ENCODE peak calls at places on chromosomes 7 and 10, in seven cellular contexts. One of them, this sample, is unnamed.

GRCh38 chr7:137880432-137880831 is 33.7 kb upstream of the DGKI start:
- DNase-seq in HCT116: no peak
- DNase-seq in suprapubic skin: no peak
- DNase-seq in GM23338: no peak
- DNase-seq in GM12892: no peak
- DNase-seq in K562: no peak
- DNase-seq in spleen: no peak
- DNase-seq in this sample: no peak

GRCh38 chr7:100893318-100893895 is 2.3 kb downstream of the ACHE start:
- DNase-seq in spleen: peak; percentile 76
- DNase-seq in suprapubic skin: no peak
- DNase-seq in GM23338: no peak
- DNase-seq in GM12892: no peak
- DNase-seq in K562: no peak
- DNase-seq in HCT116: no peak
- DNase-seq in this sample: no peak

GRCh38 chr7:23654508-23654907 is 25.5 kb upstream of the FAM221A start:
- DNase-seq in suprapubic skin: no peak
- DNase-seq in GM12892: no peak
- DNase-seq in K562: peak; percentile 16
- DNase-seq in GM23338: peak; percentile 81
- DNase-seq in spleen: no peak
- DNase-seq in HCT116: peak; percentile 43
- DNase-seq in this sample: peak; percentile 23

GRCh38 chr7:32472015-32472414 is 18.2 kb downstream of the LSM5 start:
- DNase-seq in HCT116: no peak
- DNase-seq in spleen: no peak
- DNase-seq in suprapubic skin: no peak
- DNase-seq in K562: no peak
- DNase-seq in GM12892: no peak
- DNase-seq in GM23338: no peak
- DNase-seq in this sample: no peak

GRCh38 chr10:131811239-131812011 is 89.4 kb upstream of the PPP2R2D start:
- DNase-seq in GM23338: no peak
- DNase-seq in HCT116: no peak
- DNase-seq in GM12892: no peak
- DNase-seq in suprapubic skin: peak; percentile 59
- DNase-seq in spleen: no peak
- DNase-seq in K562: no peak
- DNase-seq in this sample: no peak

GRCh38 chr10:13270877-13271551 is 28.9 kb downstream of the PHYH start:
- DNase-seq in GM23338: no peak
- DNase-seq in K562: peak; percentile 22
- DNase-seq in spleen: no peak
- DNase-seq in GM12892: no peak
- DNase-seq in suprapubic skin: no peak
- DNase-seq in HCT116: peak; percentile 19
- DNase-seq in this sample: no peak

GRCh38 chr10:8282340-8282739 is 227.9 kb downstream of the GATA3 start:
- DNase-seq in K562: no peak
- DNase-seq in spleen: no peak
- DNase-seq in suprapubic skin: no peak
- DNase-seq in GM12892: no peak
- DNase-seq in HCT116: no peak
- DNase-seq in GM23338: no peak
- DNase-seq in this sample: no peak

GRCh38 chr10:81348003-81348402 is 527.0 kb upstream of the NRG3 start:
- DNase-seq in HCT116: no peak
- DNase-seq in spleen: no peak
- DNase-seq in suprapubic skin: no peak
- DNase-seq in GM23338: no peak
- DNase-seq in K562: no peak
- DNase-seq in GM12892: no peak
- DNase-seq in this sample: no peak

GRCh38 chr7:31853380-31853779 is 166.4 kb downstream of the PPP1R17 start:
- DNase-seq in GM12892: no peak
- DNase-seq in GM23338: no peak
- DNase-seq in HCT116: no peak
- DNase-seq in K562: no peak
- DNase-seq in suprapubic skin: no peak
- DNase-seq in spleen: no peak
- DNase-seq in this sample: no peak

GRCh38 chr10:26359670-26360069 is 78.5 kb upstream of the APBB1IP start:
- DNase-seq in HCT116: no peak
- DNase-seq in GM23338: no peak
- DNase-seq in spleen: no peak
- DNase-seq in GM12892: no peak
- DNase-seq in suprapubic skin: no peak
- DNase-seq in K562: no peak
- DNase-seq in this sample: no peak

GRCh38 chr7:24842029-24842428 is 84.8 kb upstream of the GSDME start:
- DNase-seq in GM23338: no peak
- DNase-seq in spleen: no peak
- DNase-seq in suprapubic skin: no peak
- DNase-seq in GM12892: no peak
- DNase-seq in K562: no peak
- DNase-seq in HCT116: no peak
- DNase-seq in this sample: no peak

GRCh38 chr10:113922787-113923570 is 68.5 kb downstream of the NHLRC2 start:
- DNase-seq in GM23338: peak; percentile 57
- DNase-seq in HCT116: no peak
- DNase-seq in GM12892: no peak
- DNase-seq in spleen: no peak
- DNase-seq in K562: no peak
- DNase-seq in suprapubic skin: no peak
- DNase-seq in this sample: no peak

GRCh38 chr7:150323682-150324365 is 479 bp upstream of the ACTR3C start:
- DNase-seq in K562: peak; percentile 45
- DNase-seq in GM12892: no peak
- DNase-seq in suprapubic skin: no peak
- DNase-seq in HCT116: no peak
- DNase-seq in GM23338: no peak
- DNase-seq in spleen: no peak
- DNase-seq in this sample: no peak

GRCh38 chr10:76202777-76203176 is 771.4 kb downstream of the LRMDA start:
- DNase-seq in K562: no peak
- DNase-seq in spleen: no peak
- DNase-seq in GM23338: no peak
- DNase-seq in GM12892: no peak
- DNase-seq in HCT116: no peak
- DNase-seq in suprapubic skin: no peak
- DNase-seq in this sample: no peak

GRCh38 chr10:33155720-33156638 is 178.5 kb downstream of the NRP1 start:
- DNase-seq in spleen: no peak
- DNase-seq in K562: peak; percentile 15
- DNase-seq in HCT116: no peak
- DNase-seq in GM23338: peak; percentile 71
- DNase-seq in suprapubic skin: no peak
- DNase-seq in GM12892: peak; percentile 18
- DNase-seq in this sample: no peak

GRCh38 chr10:30737931-30738391 is 108.4 kb upstream of the LYZL2 start:
- DNase-seq in spleen: no peak
- DNase-seq in HCT116: no peak
- DNase-seq in GM12892: no peak
- DNase-seq in GM23338: no peak
- DNase-seq in K562: no peak
- DNase-seq in suprapubic skin: peak; percentile 59
- DNase-seq in this sample: no peak

GRCh38 chr10:130558778-130559177 is 422.6 kb downstream of the GLRX3 start:
- DNase-seq in spleen: no peak
- DNase-seq in suprapubic skin: no peak
- DNase-seq in GM23338: no peak
- DNase-seq in K562: no peak
- DNase-seq in HCT116: no peak
- DNase-seq in GM12892: no peak
- DNase-seq in this sample: no peak

GRCh38 chr7:16727736-16728135 is 25.8 kb upstream of the TSPAN13 start:
- DNase-seq in HCT116: no peak
- DNase-seq in GM23338: no peak
- DNase-seq in suprapubic skin: no peak
- DNase-seq in spleen: no peak
- DNase-seq in K562: no peak
- DNase-seq in GM12892: no peak
- DNase-seq in this sample: no peak
- TF ChIP-seq POLR2AphosphoS5 in HCT116: no peak
- TF ChIP-seq POLR2AphosphoS5 in GM23338: no peak
- TF ChIP-seq POLR2AphosphoS5 in suprapubic skin: no peak
- TF ChIP-seq POLR2AphosphoS5 in spleen: no peak
- TF ChIP-seq POLR2AphosphoS5 in K562: no peak
- TF ChIP-seq POLR2AphosphoS5 in GM12892: no peak
- TF ChIP-seq POLR2AphosphoS5 in this sample: no peak

DNA sequence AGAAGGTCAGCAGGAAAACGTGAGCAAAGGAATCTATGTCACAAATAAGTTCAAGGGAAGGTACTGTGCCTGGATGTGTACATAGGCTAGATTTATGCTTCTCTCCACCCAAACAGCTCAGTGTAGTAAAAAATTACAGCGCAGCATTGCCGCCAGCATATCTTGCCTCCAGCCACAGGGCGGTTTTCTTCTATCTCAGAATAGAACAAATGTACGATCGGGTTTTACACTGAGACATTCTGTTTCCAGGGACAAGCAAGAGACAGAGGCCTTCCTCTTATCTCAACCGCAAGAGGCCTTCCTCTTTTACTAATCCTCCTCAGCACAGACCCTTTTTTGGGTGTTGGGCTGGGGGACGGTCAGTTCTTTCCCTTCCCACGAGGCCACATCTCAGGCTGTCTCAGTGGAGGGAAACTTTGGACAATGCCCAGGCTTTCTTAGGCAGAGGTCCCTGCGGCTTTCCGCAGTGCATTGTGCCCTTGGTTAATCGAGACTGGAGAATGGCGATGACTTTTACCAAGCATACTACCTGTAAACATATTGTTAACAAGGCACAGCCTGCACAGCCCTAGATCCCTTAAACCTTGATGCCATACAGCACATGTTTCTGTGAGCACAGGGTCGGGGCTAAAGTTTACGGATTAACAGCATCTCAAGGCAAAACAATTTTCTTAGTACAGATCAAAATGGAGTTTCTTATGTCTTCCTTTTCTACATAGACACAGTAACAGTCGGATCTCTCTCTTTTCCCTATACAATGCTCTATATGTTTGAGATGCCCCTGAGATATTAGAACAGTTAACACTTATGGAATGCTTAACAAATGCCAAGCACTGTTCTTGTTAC is 11.6 kb upstream of the ABHD11 start:
- DNase-seq in K562: no peak
- DNase-seq in GM23338: no peak
- DNase-seq in HCT116: no peak
- DNase-seq in spleen: no peak
- DNase-seq in GM12892: no peak
- DNase-seq in suprapubic skin: no peak
- DNase-seq in this sample: peak; percentile 71
- TF ChIP-seq POLR2AphosphoS5 in K562: no peak
- TF ChIP-seq POLR2AphosphoS5 in GM23338: no peak
- TF ChIP-seq POLR2AphosphoS5 in HCT116: no peak
- TF ChIP-seq POLR2AphosphoS5 in spleen: no peak
- TF ChIP-seq POLR2AphosphoS5 in GM12892: no peak
- TF ChIP-seq POLR2AphosphoS5 in suprapubic skin: no peak
- TF ChIP-seq POLR2AphosphoS5 in this sample: peak; percentile 75

GRCh38 chr10:52597189-52597863 is 175.3 kb downstream of the MBL2 start:
- DNase-seq in GM23338: no peak
- DNase-seq in suprapubic skin: no peak
- DNase-seq in GM12892: no peak
- DNase-seq in K562: no peak
- DNase-seq in spleen: no peak
- DNase-seq in HCT116: no peak
- DNase-seq in this sample: no peak

GRCh38 chr10:52598936-52599335 is 173.6 kb downstream of the MBL2 start:
- DNase-seq in GM23338: no peak
- DNase-seq in K562: no peak
- DNase-seq in GM12892: no peak
- DNase-seq in spleen: no peak
- DNase-seq in suprapubic skin: no peak
- DNase-seq in HCT116: no peak
- DNase-seq in this sample: no peak

GRCh38 chr10:52599586-52600200 is 172.9 kb downstream of the MBL2 start:
- DNase-seq in GM12892: no peak
- DNase-seq in K562: no peak
- DNase-seq in suprapubic skin: no peak
- DNase-seq in GM23338: no peak
- DNase-seq in HCT116: no peak
- DNase-seq in spleen: no peak
- DNase-seq in this sample: no peak
- TF ChIP-seq POLR2AphosphoS5 in GM12892: no peak
- TF ChIP-seq POLR2AphosphoS5 in K562: no peak
- TF ChIP-seq POLR2AphosphoS5 in suprapubic skin: no peak
- TF ChIP-seq POLR2AphosphoS5 in GM23338: no peak
- TF ChIP-seq POLR2AphosphoS5 in HCT116: no peak
- TF ChIP-seq POLR2AphosphoS5 in spleen: no peak
- TF ChIP-seq POLR2AphosphoS5 in this sample: no peak

GRCh38 chr7:20329389-20330175 is 1.1 kb upstream of the ITGB8 start:
- DNase-seq in K562: peak; percentile 30
- DNase-seq in GM12892: peak; percentile 18
- DNase-seq in suprapubic skin: no peak
- DNase-seq in HCT116: peak; percentile 83
- DNase-seq in spleen: peak; percentile 74
- DNase-seq in GM23338: peak; percentile 90
- DNase-seq in this sample: peak; percentile 72

GRCh38 chr7:20331231-20331880 is 656 bp downstream of the ITGB8 start:
- DNase-seq in K562: no peak
- DNase-seq in spleen: peak; percentile 87
- DNase-seq in HCT116: no peak
- DNase-seq in suprapubic skin: peak; percentile 83
- DNase-seq in GM23338: peak; percentile 83
- DNase-seq in GM12892: peak; percentile 34
- DNase-seq in this sample: peak; percentile 39

GRCh38 chr7:20328692-20329091 is 2.0 kb upstream of the ITGB8 start:
- DNase-seq in K562: no peak
- DNase-seq in spleen: no peak
- DNase-seq in GM23338: no peak
- DNase-seq in GM12892: no peak
- DNase-seq in HCT116: no peak
- DNase-seq in suprapubic skin: no peak
- DNase-seq in this sample: no peak

GRCh38 chr7:20330797-20331230 is at the start of gene ITGB8:
- DNase-seq in GM12892: peak; percentile 23
- DNase-seq in suprapubic skin: peak; percentile 81
- DNase-seq in HCT116: no peak
- DNase-seq in spleen: peak; percentile 82
- DNase-seq in GM23338: no peak
- DNase-seq in K562: no peak
- DNase-seq in this sample: peak; percentile 63

DNA sequence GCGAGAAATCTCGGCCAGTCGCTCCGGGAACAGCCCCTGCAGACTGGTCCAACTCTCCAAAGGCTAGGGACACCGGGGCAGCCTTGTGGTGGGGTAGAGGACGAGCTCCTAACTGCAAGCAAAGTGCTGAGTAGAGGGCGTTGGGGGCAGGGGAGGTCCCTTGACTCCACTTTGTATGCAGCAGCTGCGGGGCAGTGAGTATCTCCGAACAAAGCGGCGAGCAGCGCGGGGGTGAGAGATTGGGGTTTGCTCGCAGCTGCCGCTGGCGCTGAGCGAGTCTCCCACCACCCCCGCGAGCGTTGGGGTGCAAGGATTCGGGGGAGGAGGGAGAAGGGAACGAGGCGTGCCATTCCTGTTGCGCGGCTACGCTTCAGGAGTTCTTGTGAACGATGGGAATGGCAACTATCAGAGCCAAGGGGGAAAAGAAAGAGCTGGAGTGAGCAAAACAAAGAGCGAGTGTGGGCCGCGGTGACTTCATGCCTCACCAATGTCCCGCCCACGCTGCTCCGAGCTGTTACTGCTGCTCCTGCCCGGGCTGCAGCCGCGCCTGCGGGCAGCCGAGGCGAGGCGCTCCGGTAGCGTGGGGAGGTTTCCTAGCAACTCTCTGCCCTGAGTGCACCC is 414 bp upstream of the ITGB8 start:
- DNase-seq in GM23338: peak; percentile 81
- DNase-seq in GM12892: peak; percentile 50
- DNase-seq in spleen: peak; percentile 88
- DNase-seq in HCT116: no peak
- DNase-seq in suprapubic skin: peak; percentile 89
- DNase-seq in K562: peak; percentile 44
- DNase-seq in this sample: peak; percentile 86
- TF ChIP-seq POLR2AphosphoS5 in GM23338: no peak
- TF ChIP-seq POLR2AphosphoS5 in GM12892: peak; percentile 22
- TF ChIP-seq POLR2AphosphoS5 in spleen: peak; percentile 43
- TF ChIP-seq POLR2AphosphoS5 in HCT116: no peak
- TF ChIP-seq POLR2AphosphoS5 in suprapubic skin: no peak
- TF ChIP-seq POLR2AphosphoS5 in K562: no peak
- TF ChIP-seq POLR2AphosphoS5 in this sample: peak; percentile 26

This sample was measured in prostate gland.